ENCODE peak calls at places on chromosomes 11 and 22, in seven cellular contexts. Y, S, H, R, J, G and W are unnamed samples.

GRCh38 chr11:124518900-124519541 is 24.4 kb downstream of the OR8B12 start:
- DNase-seq in Y (peak), G (peak), S (no peak), J (no peak), R (no peak), H (peak), W (no peak)

GRCh38 chr11:57482782-57483569 is 22.6 kb downstream of the RTN4RL2 start:
- DNase-seq in S (peak), H (peak), R (peak), Y (peak), J (peak), G (peak), W (peak)

GRCh38 chr22:45881524-45881875 is 95.5 kb downstream of the WNT7B start:
- DNase-seq in G (no peak), Y (no peak), S (no peak), R (no peak), H (no peak), J (no peak), W (no peak)

GRCh38 chr11:1151366-1152315 is 6.1 kb upstream of the MUC5AC start:
- DNase-seq in H (no peak), G (no peak), Y (no peak), S (no peak), J (no peak), R (peak), W (no peak)

GRCh38 chr22:24001314-24001713 is 3.9 kb downstream of the GSTT4 start:
- DNase-seq in S (peak), H (peak), J (no peak), G (no peak), Y (no peak), R (peak), W (no peak)

GRCh38 chr22:21972293-21972779 is 10.3 kb downstream of the TOP3B start:
- DNase-seq in H (peak), J (peak), G (peak), S (peak), R (peak), Y (peak), W (no peak)

GRCh38 chr11:116515666-116516184 is 257.1 kb downstream of the BUD13 start:
- DNase-seq in J (no peak), S (peak), Y (no peak), G (no peak), H (no peak), R (peak), W (no peak)

GRCh38 chr11:77081976-77082836 is 15.4 kb downstream of the CAPN5 start:
- DNase-seq in Y (no peak), R (no peak), J (no peak), G (no peak), H (no peak), S (no peak), W (no peak)

GRCh38 chr11:3225159-3225758 is 6.6 kb upstream of the MRGPRG start:
- DNase-seq in S (no peak), G (no peak), J (no peak), R (no peak), H (peak), Y (no peak), W (no peak)

GRCh38 chr11:16126361-16126760 is 230.0 kb downstream of the SOX6 start:
- DNase-seq in S (no peak), G (peak), J (no peak), R (no peak), H (peak), Y (peak), W (no peak)

GRCh38 chr11:103942646-103943045 is 93.8 kb upstream of the DDI1 start:
- DNase-seq in S (no peak), Y (no peak), G (no peak), J (no peak), H (no peak), R (no peak), W (no peak)

GRCh38 chr22:23883658-23884057 is 10.5 kb upstream of the MIF start:
- DNase-seq in H (no peak), Y (no peak), G (no peak), J (no peak), R (no peak), S (no peak), W (no peak)

GRCh38 chr22:26065847-26066246 is 103.4 kb upstream of the SEZ6L start:
- DNase-seq in G (peak), J (no peak), R (no peak), H (peak), S (no peak), Y (no peak), W (no peak)

GRCh38 chr11:128323381-128323780 is 264.0 kb downstream of the ETS1 start:
- DNase-seq in S (no peak), G (no peak), Y (peak), R (no peak), J (peak), H (peak), W (no peak)

GRCh38 chr11:27514558-27514957 is 8.0 kb upstream of the LIN7C start:
- DNase-seq in J (no peak), G (no peak), R (no peak), Y (peak), H (no peak), S (no peak), W (no peak)

GRCh38 chr11:22807391-22807790 is 22.2 kb downstream of the SVIP start:
- DNase-seq in G (no peak), J (no peak), Y (no peak), S (no peak), H (no peak), R (no peak), W (no peak)

GRCh38 chr22:17057959-17058814 is 26.6 kb upstream of the IL17RA start:
- DNase-seq in J (peak), Y (peak), R (peak), G (peak), H (peak), S (peak), W (peak)

GRCh38 chr11:85813721-85814120 is 2.8 kb upstream of the SYTL2 start:
- DNase-seq in J (no peak), Y (no peak), G (peak), R (no peak), S (no peak), H (no peak), W (no peak)
- H2AK5ac ChIP-seq in J (no peak), Y (peak), G (no peak), R (no peak), S (no peak), H (no peak), W (no peak)

GRCh38 chr11:88434333-88434976 is 96.9 kb upstream of the CTSC start:
- DNase-seq in J (no peak), H (no peak), S (no peak), R (peak), Y (no peak), G (no peak), W (no peak)
- H2AK5ac ChIP-seq in J (no peak), H (no peak), S (no peak), R (no peak), Y (no peak), G (no peak), W (no peak)

DNA sequence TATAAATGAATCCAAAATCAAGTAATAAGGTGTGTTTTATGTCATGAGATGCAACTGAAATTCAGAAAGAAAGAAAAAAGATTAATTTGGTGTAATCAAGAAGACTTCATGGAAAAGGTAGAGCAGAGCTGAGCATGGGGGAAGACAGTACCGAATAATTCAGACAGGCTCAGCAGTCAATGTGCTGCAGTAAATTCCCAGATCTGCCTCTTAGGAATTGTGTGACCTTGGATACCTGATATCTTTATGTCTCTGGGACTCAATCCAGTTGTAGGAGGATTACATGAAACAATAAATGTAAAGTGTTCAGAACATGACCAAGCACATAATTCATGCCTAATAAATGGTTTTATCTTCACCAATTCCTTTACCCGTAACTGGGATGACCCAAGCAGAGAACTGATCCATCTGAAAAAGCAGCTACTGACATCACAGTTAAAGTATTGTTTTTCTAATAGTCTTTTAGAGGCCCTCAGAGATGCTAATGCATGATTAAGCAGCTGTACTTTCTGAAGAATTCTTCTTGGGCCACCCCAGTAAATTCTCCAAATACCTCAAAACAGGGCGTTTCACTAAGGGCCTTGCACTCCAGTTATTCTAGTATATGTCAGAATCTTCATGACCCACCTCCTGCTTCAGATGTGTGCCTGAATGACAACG is 7.8 kb downstream of the MS4A12 start:
- DNase-seq in J (no peak), H (peak), Y (no peak), G (peak), S (no peak), R (no peak), W (no peak)
- H2AK5ac ChIP-seq in J (no peak), H (no peak), Y (no peak), G (no peak), S (no peak), R (no peak), W (no peak)

DNA sequence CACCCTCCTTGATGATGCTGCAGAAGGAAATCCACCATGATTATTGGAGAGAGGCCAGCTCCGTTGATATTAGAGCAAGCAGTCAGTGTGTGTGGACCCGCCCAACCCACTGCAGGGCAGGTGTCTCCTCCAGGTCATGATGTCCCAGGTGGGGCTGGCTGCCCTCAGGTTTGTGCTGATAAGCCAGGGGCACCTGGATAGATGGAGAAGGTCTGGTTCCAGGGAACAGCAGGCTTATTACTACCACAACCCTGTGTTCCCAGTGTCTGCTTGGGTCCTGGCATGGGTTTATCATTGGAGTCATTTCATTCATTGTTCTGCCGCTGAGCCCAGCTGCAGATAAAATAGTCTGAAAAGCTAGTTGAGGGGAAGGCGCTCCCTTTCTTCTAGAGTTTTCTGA is 181.1 kb upstream of the NECTIN1 start:
- DNase-seq in R (no peak), S (no peak), G (no peak), H (no peak), Y (no peak), J (no peak), W (no peak)
- H2AK5ac ChIP-seq in R (no peak), S (no peak), G (no peak), H (no peak), Y (no peak), J (no peak), W (no peak)

DNA sequence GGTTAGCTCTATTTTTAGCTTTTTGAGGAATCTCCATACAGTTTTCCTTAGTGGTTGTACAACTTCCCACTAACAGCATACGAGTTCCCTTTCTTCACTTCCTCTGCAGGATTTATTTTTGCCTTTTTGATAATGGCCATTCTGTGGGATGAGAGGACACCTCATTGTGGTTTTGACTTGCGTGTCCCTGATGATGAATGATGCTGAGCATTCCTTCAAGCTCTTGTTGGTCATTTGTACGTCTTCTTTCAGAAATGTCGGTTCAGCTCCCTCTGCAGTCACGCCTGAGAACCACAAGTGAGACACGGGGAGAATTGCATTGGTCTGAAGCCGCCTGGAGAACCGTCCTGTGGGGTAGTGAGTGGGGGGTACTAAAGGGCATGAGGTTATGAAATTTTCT is 2.0 kb upstream of the KRTAP5-10 start:
- DNase-seq in G (peak), R (peak), J (peak), Y (peak), S (no peak), H (peak), W (peak)
- H2AK5ac ChIP-seq in G (no peak), R (no peak), J (no peak), Y (no peak), S (no peak), H (no peak), W (no peak)

GRCh38 chr22:20446383-20446970 is 8.9 kb upstream of the SCARF2 start:
- DNase-seq in S (no peak), R (no peak), H (no peak), Y (no peak), J (no peak), G (no peak), W (no peak)
- H2AK5ac ChIP-seq in S (no peak), R (no peak), H (no peak), Y (no peak), J (no peak), G (no peak), W (no peak)

GRCh38 chr11:75831915-75832502 is 17.0 kb downstream of the UVRAG start:
- DNase-seq in Y (no peak), R (no peak), J (no peak), H (no peak), G (no peak), S (no peak), W (no peak)
- H2AK5ac ChIP-seq in Y (no peak), R (no peak), J (no peak), H (no peak), G (no peak), S (no peak), W (no peak)

DNA sequence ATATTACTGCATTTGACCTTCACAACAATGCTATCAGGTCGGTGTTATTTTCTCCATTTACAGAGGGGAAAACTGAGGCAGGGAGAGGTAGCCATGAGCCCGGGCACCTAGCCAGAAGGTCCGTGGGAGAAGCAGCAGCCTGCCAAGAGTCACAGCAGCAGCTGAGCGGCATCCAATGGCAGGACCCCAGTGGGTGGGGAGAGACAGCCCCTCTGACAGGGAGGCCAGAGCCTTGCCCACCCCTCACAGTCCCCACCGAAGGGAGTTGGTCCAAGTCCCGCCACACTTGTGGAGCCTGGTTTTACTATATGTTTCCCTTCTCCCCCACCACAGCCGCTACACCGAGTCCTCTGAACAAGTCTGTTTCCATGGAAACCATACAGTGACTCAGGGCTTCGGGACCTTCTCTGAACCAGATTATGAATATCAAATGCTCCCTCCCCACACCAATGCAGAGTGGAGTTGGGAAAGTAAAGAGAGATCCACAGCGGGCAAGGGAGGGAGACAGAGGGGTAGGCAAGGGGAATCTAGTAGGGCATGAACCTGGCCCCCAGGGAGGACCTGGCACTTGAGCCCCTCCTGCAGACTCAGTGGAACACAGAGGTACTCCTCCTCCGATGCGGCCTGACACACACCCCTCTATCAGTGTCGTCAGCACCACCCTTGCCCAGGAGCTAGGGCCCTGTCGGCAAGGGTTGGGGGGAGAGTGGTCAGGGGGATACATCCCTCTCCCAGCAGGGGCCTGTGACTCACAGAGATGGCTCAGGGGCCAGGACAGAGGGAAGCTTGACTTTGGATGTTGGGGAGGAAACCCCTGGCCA is 2.5 kb downstream of the CHST1 start:
- DNase-seq in R (no peak), Y (peak), H (peak), S (no peak), J (peak), G (peak), W (no peak)
- H2AK5ac ChIP-seq in R (no peak), Y (no peak), H (no peak), S (peak), J (peak), G (no peak), W (peak)

GRCh38 chr11:9633674-9634073 is 30.2 kb upstream of the SWAP70 start:
- DNase-seq in G (no peak), R (no peak), J (no peak), Y (no peak), H (no peak), S (no peak), W (no peak)
- H2AK5ac ChIP-seq in G (no peak), R (no peak), J (no peak), Y (no peak), H (no peak), S (no peak), W (no peak)